ENCODE peak calls at places on chromosomes 13 and 19, in six cellular contexts. H is IMR-90, Y is neuronal stem cell, X is mesendoderm, K is H1, V is mesenchymal stem cell. D is an unnamed sample.

GRCh38 chr19:36916991-36917390 is 859 bp downstream of the ZNF568 start:
- DNase-seq in Y (peak; percentile 0), K (no peak), X (peak; percentile 9), H (peak; percentile 33), V (no peak), D (no peak)

GRCh38 chr13:113152894-113153809 is 5.3 kb upstream of the PROZ start:
- DNase-seq in H (no peak), K (no peak), V (peak; percentile 43), X (peak; percentile 55), Y (peak; percentile 67), D (no peak)

GRCh38 chr19:30911491-30911890 is 437.7 kb downstream of the TSHZ3 start:
- DNase-seq in X (no peak), H (no peak), V (no peak), Y (no peak), K (no peak), D (no peak)

GRCh38 chr19:47891622-47891922 is 5.5 kb upstream of the SULT2A1 start:
- DNase-seq in V (no peak), Y (no peak), K (no peak), X (peak; percentile 87), H (no peak), D (no peak)

GRCh38 chr19:54179921-54180452 is 7.0 kb upstream of the TMC4 start:
- DNase-seq in V (peak; percentile 89), Y (peak; percentile 84), X (peak; percentile 99), H (peak; percentile 60), K (peak; percentile 92), D (peak; percentile 33)

GRCh38 chr19:33175886-33176669 is 18.1 kb upstream of the LRP3 start:
- DNase-seq in H (peak; percentile 30), X (peak; percentile 73), Y (no peak), K (no peak), V (peak; percentile 65), D (peak; percentile 16)

GRCh38 chr19:14059093-14059480 is 2.8 kb downstream of the PALM3 start:
- DNase-seq in Y (peak; percentile 37), V (no peak), K (no peak), H (no peak), X (no peak), D (no peak)

GRCh38 chr19:1813197-1813836 is 1.2 kb upstream of the ATP8B3 start:
- DNase-seq in V (no peak), X (no peak), K (no peak), Y (no peak), H (no peak), D (no peak)

GRCh38 chr13:78370231-78370630 is 233.1 kb downstream of the POU4F1 start:
- DNase-seq in K (no peak), Y (no peak), X (no peak), H (no peak), V (no peak), D (no peak)

GRCh38 chr13:49587311-49587847 is 2.0 kb upstream of the RCBTB1 start:
- DNase-seq in Y (no peak), K (no peak), H (peak; percentile 67), V (peak; percentile 64), X (no peak), D (no peak)

GRCh38 chr19:12969292-12969988 is at the start of gene DAND5:
- DNase-seq in V (no peak), Y (no peak), X (no peak), H (no peak), K (no peak), D (no peak)

GRCh38 chr19:50777830-50778303 is 7.6 kb downstream of the GPR32 start:
- DNase-seq in H (peak; percentile 14), V (no peak), Y (no peak), X (peak; percentile 81), K (no peak), D (peak; percentile 86)

GRCh38 chr13:30743319-30744055 is 8.1 kb downstream of the ALOX5AP start:
- DNase-seq in V (peak; percentile 100), Y (no peak), H (peak; percentile 99), X (no peak), K (no peak), D (peak; percentile 95)

GRCh38 chr13:92362717-92363116 is 863.9 kb upstream of the GPC6 start:
- DNase-seq in V (peak; percentile 19), Y (no peak), H (peak; percentile 7), K (no peak), X (no peak), D (no peak)

GRCh38 chr13:78609464-78610205 is 6.3 kb upstream of the POU4F1 start:
- DNase-seq in K (no peak), X (peak; percentile 65), Y (peak; percentile 48), V (no peak), H (no peak), D (no peak)

GRCh38 chr19:2273356-2274184 is 8.4 kb downstream of the PEAK3 start:
- DNase-seq in K (peak; percentile 73), H (peak; percentile 52), V (peak; percentile 77), Y (peak; percentile 80), X (peak; percentile 96), D (peak; percentile 77)

GRCh38 chr13:33918199-33918932 is 100.4 kb downstream of the RFC3 start:
- DNase-seq in V (peak; percentile 72), X (no peak), H (peak; percentile 71), Y (no peak), K (no peak), D (no peak)

GRCh38 chr13:51453959-51454703 is 1.3 kb upstream of the INTS6 start:
- DNase-seq in V (peak; percentile 55), K (no peak), X (peak; percentile 61), H (peak; percentile 6), Y (peak; percentile 8), D (no peak)

GRCh38 chr13:51643882-51644281 is 59.6 kb downstream of the WDFY2 start:
- DNase-seq in X (peak; percentile 74), Y (no peak), V (peak; percentile 94), H (peak; percentile 95), K (no peak), D (no peak)

GRCh38 chr19:13825489-13826475 is 30.5 kb downstream of the ZSWIM4 start:
- DNase-seq in X (peak; percentile 87), H (no peak), K (no peak), V (peak; percentile 77), Y (no peak), D (no peak)

GRCh38 chr19:52226652-52227051 is 36.8 kb downstream of the PPP2R1A start:
- DNase-seq in X (no peak), Y (no peak), V (no peak), K (no peak), H (no peak), D (no peak)

GRCh38 chr13:24385902-24386301 is 76.5 kb downstream of the C1QTNF9 start:
- DNase-seq in K (no peak), H (no peak), V (no peak), Y (no peak), X (no peak), D (no peak)

GRCh38 chr13:95146486-95146885 is 154.8 kb downstream of the ABCC4 start:
- DNase-seq in K (no peak), V (no peak), X (no peak), H (no peak), Y (no peak), D (no peak)

GRCh38 chr19:4967738-4968461 is 1.0 kb upstream of the KDM4B start:
- DNase-seq in V (peak; percentile 63), H (no peak), X (no peak), Y (no peak), K (no peak), D (peak; percentile 87)

GRCh38 chr13:74335370-74335769 is 201.2 kb upstream of the KLF12 start:
- DNase-seq in X (no peak), K (no peak), Y (no peak), V (no peak), H (no peak), D (no peak)

GRCh38 chr13:47249296-47249695 is 352.4 kb upstream of the HTR2A start:
- DNase-seq in Y (no peak), V (no peak), X (no peak), K (no peak), H (peak; percentile 7), D (no peak)

GRCh38 chr13:40666058-40666904 is at the start of gene FOXO1:
- DNase-seq in X (peak; percentile 90), H (peak; percentile 74), V (peak; percentile 84), K (no peak), Y (peak; percentile 79), D (peak; percentile 80)

GRCh38 chr13:93029536-93029935 is 197.1 kb upstream of the GPC6 start:
- DNase-seq in H (peak; percentile 67), Y (no peak), V (no peak), K (no peak), X (no peak), D (no peak)

GRCh38 chr19:10920781-10921180 is 7.7 kb downstream of the YIPF2 start:
- DNase-seq in Y (no peak), X (no peak), V (no peak), K (no peak), H (no peak), D (no peak)

GRCh38 chr19:10922638-10923014 is 5.8 kb downstream of the YIPF2 start:
- DNase-seq in H (no peak), K (no peak), V (no peak), Y (no peak), X (no peak), D (no peak)

GRCh38 chr19:10921909-10922637 is 6.4 kb downstream of the YIPF2 start:
- DNase-seq in Y (no peak), K (no peak), H (no peak), V (no peak), X (peak; percentile 28), D (no peak)

GRCh38 chr19:10920288-10920655 is 8.2 kb downstream of the YIPF2 start:
- DNase-seq in X (no peak), K (no peak), Y (no peak), V (no peak), H (no peak), D (no peak)

GRCh38 chr19:10921199-10921879 is 7.1 kb downstream of the YIPF2 start:
- DNase-seq in V (no peak), X (no peak), K (no peak), Y (no peak), H (no peak), D (no peak)
- H4K8ac ChIP-seq in V (no peak overlapping the region), X (no peak overlapping the region), K (no peak overlapping the region), Y (no peak overlapping the region), H (no peak overlapping the region), D (no peak overlapping the region)

GRCh38 chr19:49147923-49148682 is 7.1 kb downstream of the HRC start:
- DNase-seq in K (no peak), H (no peak), V (no peak), Y (no peak), X (no peak), D (no peak)
- H3K9ac ChIP-seq in K (no peak overlapping the region), H (no peak overlapping the region), V (no peak overlapping the region), Y (no peak overlapping the region), X (peak overlapping the region; percentile 69), D (no peak overlapping the region)

GRCh38 chr19:291561-292280 is 518 bp upstream of the PLPP2 start:
- DNase-seq in V (no peak), K (no peak), X (no peak), H (no peak), Y (no peak), D (peak; percentile 71)
- H3K4me3 ChIP-seq in V (peak overlapping the region; percentile 53), K (no peak overlapping the region), X (no peak overlapping the region), H (peak overlapping the region; percentile 13), Y (no peak overlapping the region), D (no peak overlapping the region)

GRCh38 chr13:86725105-86725504 is 925.9 kb upstream of the SLITRK6 start:
- DNase-seq in H (no peak), Y (no peak), V (no peak), X (peak; percentile 56), K (peak; percentile 9), D (no peak)
- H4K8ac ChIP-seq in H (no peak overlapping the region), Y (no peak overlapping the region), V (no peak overlapping the region), X (no peak overlapping the region), K (no peak overlapping the region), D (no peak overlapping the region)

DNA sequence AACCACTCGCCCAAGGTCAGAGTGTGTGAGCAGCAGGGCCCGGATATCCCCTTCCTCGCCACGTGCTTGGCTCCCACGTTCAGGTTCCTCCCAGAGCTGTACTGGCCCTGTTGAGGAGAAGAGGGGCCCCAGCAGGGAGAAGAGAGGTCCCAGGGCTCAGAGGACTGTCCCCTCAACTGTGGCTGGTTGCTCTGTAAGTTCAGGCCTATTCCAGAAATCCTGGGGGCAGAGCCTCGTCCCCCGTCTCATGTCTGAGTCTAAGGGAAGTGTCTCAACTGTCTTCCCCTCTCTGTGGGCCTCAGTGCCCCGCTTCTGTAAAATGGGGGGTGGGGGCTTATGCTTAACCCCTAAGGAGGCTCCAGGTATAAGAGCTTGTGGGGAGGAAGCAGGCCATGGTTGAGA is 3.9 kb downstream of the PPP5C start:
- DNase-seq in K (no peak), V (no peak), X (no peak), H (no peak), Y (no peak), D (no peak)
- H3K9ac ChIP-seq in K (no peak overlapping the region), V (peak overlapping the region; percentile 70), X (peak overlapping the region; percentile 53), H (peak overlapping the region; percentile 5), Y (no peak overlapping the region), D (no peak overlapping the region)

D was measured in trophoblast cell.